ENCODE peak calls at places on chromosomes 3 and 15, in four cellular contexts. M, A, Z and F are unnamed samples.

GRCh38 chr3:2392981-2393380 is 294.3 kb downstream of the CNTN4 start:
- DNase-seq in M (no peak), Z (no peak), A (no peak), F (peak)

GRCh38 chr15:63800245-63800644 is 33.5 kb downstream of the HERC1 start:
- DNase-seq in A (no peak), M (no peak), Z (no peak), F (no peak)

GRCh38 chr3:131555456-131555855 is 52.7 kb upstream of the MRPL3 start:
- DNase-seq in Z (no peak), M (no peak), A (no peak), F (no peak)

GRCh38 chr15:81297147-81297572 is 26.8 kb downstream of the STARD5 start:
- DNase-seq in A (no peak), Z (no peak), M (no peak), F (peak)

GRCh38 chr3:157139938-157140534 is 19.9 kb downstream of the CCNL1 start:
- DNase-seq in M (no peak), Z (no peak), A (no peak), F (no peak)

GRCh38 chr3:64645236-64645635 is 42.6 kb downstream of the ADAMTS9 start:
- DNase-seq in Z (no peak), A (peak), M (no peak), F (no peak)

GRCh38 chr15:75696303-75696657 is 16.4 kb downstream of the CSPG4 start:
- DNase-seq in Z (no peak), A (no peak), M (no peak), F (no peak)

GRCh38 chr15:24856397-24857093 is 98.2 kb upstream of the SNRPN start:
- DNase-seq in A (peak), M (no peak), Z (no peak), F (no peak)

GRCh38 chr3:188890572-188891270 is 281.1 kb upstream of the TPRG1 start:
- DNase-seq in A (peak), M (no peak), Z (no peak), F (peak)

GRCh38 chr3:151856106-151856505 is 17.3 kb upstream of the SUCNR1 start:
- DNase-seq in A (no peak), Z (no peak), M (no peak), F (no peak)

GRCh38 chr15:77589839-77590238 is 42.9 kb downstream of the LINGO1 start:
- DNase-seq in A (peak), Z (no peak), M (no peak), F (peak)

GRCh38 chr3:123688241-123688747 is 103.4 kb upstream of the HACD2 start:
- DNase-seq in M (no peak), Z (no peak), A (peak), F (peak)